ENCODE peak calls at places on chromosomes 4 and X, in nine cellular contexts. W is heart left ventricle, R is H1, C is left ventricle myocardium inferior, P is cardiac muscle cell, Z is fibroblast of villous mesenchyme, Q is body of pancreas, I is GM12864, M is right lobe of liver. E is an unnamed sample.

GRCh38 chr4:47551682-47552081 is 66.6 kb downstream of the ATP10D start:
- DNase-seq in W (no peak), R (no peak), C (no peak), P (no peak), Z (no peak), Q (no peak), I (no peak), M (no peak), E (no peak)

GRCh38 chrX:98028691-98029090 is 1145.0 kb downstream of the RPA4 start:
- DNase-seq in W (no peak), R (no peak), C (no peak), P (no peak), Z (no peak), Q (no peak), I (no peak), M (no peak), E (no peak)

GRCh38 chrX:7028246-7028645 is 119.3 kb upstream of the STS start:
- DNase-seq in W (no peak), R (no peak), C (no peak), P (no peak), Z (no peak), Q (no peak), I (no peak), M (no peak), E (peak; percentile 0)

GRCh38 chr4:61575796-61576195 is 375.7 kb downstream of the ADGRL3 start:
- DNase-seq in W (no peak), R (no peak), C (no peak), P (no peak), Z (no peak), Q (no peak), I (no peak), M (no peak), E (no peak)

GRCh38 chr4:140252144-140252741 is 98.3 kb upstream of the MAML3 start:
- DNase-seq in W (no peak), R (peak; percentile 66), C (no peak), P (no peak), Z (no peak), Q (peak; percentile 46), I (no peak), M (peak; percentile 22), E (peak; percentile 25)

GRCh38 chrX:85611926-85612325 is 232.5 kb upstream of the POF1B start:
- DNase-seq in W (no peak), R (no peak), C (no peak), P (no peak), Z (peak; percentile 12), Q (no peak), I (no peak), M (no peak), E (peak; percentile 22)

GRCh38 chrX:10352536-10352935 is 195.8 kb downstream of the CLCN4 start:
- DNase-seq in W (no peak), R (no peak), C (no peak), P (no peak), Z (peak; percentile 13), Q (no peak), I (no peak), M (no peak), E (peak; percentile 3)

GRCh38 chrX:114065612-114066178 is 518.2 kb upstream of the HTR2C start:
- DNase-seq in W (no peak), R (no peak), C (no peak), P (no peak), Z (no peak), Q (no peak), I (no peak), M (no peak), E (no peak)

GRCh38 chr4:145481164-145481941 is at the start of gene SMAD1:
- DNase-seq in W (peak; percentile 91), R (peak; percentile 77), C (peak; percentile 86), P (peak; percentile 94), Z (peak; percentile 85), Q (peak; percentile 92), I (no peak), M (peak; percentile 91), E (peak; percentile 85)

GRCh38 chr4:94403735-94404134 is 48.0 kb upstream of the PDLIM5 start:
- DNase-seq in W (no peak), R (no peak), C (peak; percentile 32), P (no peak), Z (no peak), Q (peak; percentile 5), I (no peak), M (no peak), E (no peak)

GRCh38 chrX:149909324-149910177 is 19.8 kb upstream of the HSFX4 start:
- DNase-seq in W (no peak), R (no peak), C (no peak), P (no peak), Z (no peak), Q (no peak), I (no peak), M (no peak), E (no peak)

GRCh38 chr4:85825937-85826678 is 351.2 kb downstream of the ARHGAP24 start:
- DNase-seq in W (no peak), R (peak; percentile 56), C (no peak), P (peak; percentile 67), Z (peak; percentile 71), Q (peak; percentile 63), I (no peak), M (no peak), E (peak; percentile 67)

GRCh38 chr4:145954924-145955339 is 16.3 kb upstream of the ZNF827 start:
- DNase-seq in W (no peak), R (no peak), C (no peak), P (no peak), Z (peak; percentile 91), Q (peak; percentile 14), I (no peak), M (no peak), E (peak; percentile 98)

GRCh38 chrX:141175786-141176185 is 1.1 kb downstream of the LDOC1 start:
- DNase-seq in W (no peak), R (no peak), C (no peak), P (no peak), Z (no peak), Q (peak; percentile 16), I (no peak), M (no peak), E (no peak)

GRCh38 chr4:186939766-186940165 is 216.1 kb upstream of the FAT1 start:
- DNase-seq in W (no peak), R (no peak), C (no peak), P (no peak), Z (no peak), Q (no peak), I (no peak), M (no peak), E (no peak)

DNA sequence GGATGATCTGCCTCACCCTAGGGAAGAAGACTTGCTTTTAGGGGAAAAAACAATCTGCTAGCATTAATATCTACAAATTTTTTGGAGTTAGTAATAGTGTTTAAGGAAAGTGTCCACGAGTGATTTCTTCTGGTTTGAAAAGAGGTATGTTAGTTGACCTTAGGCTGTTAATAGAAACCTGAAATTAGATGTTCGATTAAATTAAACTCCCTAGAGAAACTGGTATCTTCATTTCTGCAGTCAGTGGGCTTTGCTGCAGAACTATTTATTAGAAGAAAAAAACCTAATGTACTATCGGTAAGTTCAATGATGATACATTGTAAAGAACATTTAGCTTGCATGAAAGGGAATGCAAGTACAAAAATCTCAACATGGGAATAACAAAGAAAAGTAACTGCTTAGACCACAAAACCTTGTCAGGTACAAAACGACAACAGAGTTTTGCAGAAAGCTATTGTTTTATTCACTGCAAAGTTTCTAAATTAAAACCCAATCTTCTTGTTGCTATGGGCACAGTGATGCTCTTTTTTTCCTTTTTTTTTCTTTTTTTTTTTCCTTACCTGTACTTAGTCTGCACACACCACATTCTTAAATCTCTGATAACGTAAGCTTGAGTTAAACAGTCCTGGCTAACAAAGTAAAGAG is 2.0 kb downstream of the KLF3 start:
- DNase-seq in W (no peak), R (no peak), C (no peak), P (no peak), Z (no peak), Q (no peak), I (no peak), M (no peak), E (no peak)
- H3K4me3 ChIP-seq in W (peak overlapping the region; percentile 97), R (peak overlapping the region; percentile 85), C (peak overlapping the region; percentile 74), P (peak overlapping the region; percentile 94), Z (peak overlapping the region; percentile 86), Q (no peak overlapping the region), I (no peak overlapping the region), M (peak overlapping the region; percentile 94), E (peak overlapping the region; percentile 97)

DNA sequence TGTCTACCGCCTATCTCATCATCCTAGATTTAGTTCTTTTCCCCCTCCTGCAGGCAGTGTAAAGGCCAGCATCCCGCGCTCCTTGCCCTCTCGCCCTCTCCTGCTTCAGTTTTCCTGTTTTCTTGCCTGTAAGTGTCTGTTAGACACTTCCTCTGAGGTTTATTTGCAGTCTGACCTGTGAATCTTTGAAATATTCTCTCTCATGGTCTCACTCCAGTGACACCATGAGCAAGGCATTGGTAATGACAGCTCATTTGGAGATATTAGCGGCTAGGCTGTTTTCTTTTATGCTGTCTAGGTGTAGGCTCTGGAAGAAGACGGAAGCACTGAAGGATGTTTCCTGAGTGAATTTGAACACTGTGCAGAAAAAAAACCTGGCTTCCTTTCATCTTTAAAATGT is 179.6 kb downstream of the KDR start:
- DNase-seq in W (no peak), R (no peak), C (no peak), P (peak; percentile 10), Z (no peak), Q (no peak), I (no peak), M (no peak), E (no peak)
- TF ChIP-seq CTCF in W (no peak), R (no peak), C (peak; percentile 45), P (peak; percentile 3), Z (no peak), Q (no peak), I (peak; percentile 4), M (no peak), E (no peak)

DNA sequence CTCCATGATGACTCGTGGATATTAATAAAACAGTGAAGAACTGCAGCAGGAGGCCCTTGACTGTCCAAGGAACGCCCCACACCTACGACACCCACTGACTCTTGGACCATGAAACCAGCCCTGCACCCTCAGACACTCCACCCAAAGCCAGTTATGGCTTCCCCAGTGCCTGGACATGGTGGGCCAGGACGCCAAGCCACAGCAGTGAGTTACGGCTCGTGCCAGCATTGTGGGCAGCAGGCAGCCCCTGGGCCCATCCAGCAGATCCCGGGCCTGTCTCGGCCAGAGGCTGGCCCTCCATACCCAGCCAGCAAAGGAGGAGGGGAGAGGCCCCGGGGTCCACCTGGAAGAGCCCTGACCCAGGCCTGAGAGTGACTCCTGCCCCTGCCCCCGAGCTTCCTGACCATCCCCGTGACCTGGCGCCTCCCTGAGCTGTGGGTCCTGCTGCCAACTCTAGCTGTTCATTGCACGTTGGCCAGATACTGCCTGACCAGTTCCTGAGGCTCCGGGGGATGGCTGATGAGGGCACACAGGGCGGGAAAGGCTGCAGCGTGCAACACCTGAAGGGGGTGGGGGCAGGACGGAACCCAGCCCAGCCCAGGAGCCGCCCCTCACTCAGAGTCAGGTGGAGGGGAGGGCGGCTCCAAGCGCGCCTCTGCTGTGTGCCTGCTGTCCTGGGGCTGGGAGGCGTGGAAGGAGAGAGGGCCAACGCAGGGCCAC is 816 bp downstream of the SLC49A3 start:
- DNase-seq in W (peak; percentile 57), R (no peak), C (no peak), P (no peak), Z (no peak), Q (peak; percentile 55), I (no peak), M (peak; percentile 64), E (no peak)
- H3K4me3 ChIP-seq in W (peak overlapping the region; percentile 70), R (peak overlapping the region; percentile 33), C (peak overlapping the region; percentile 74), P (no peak overlapping the region), Z (peak overlapping the region; percentile 46), Q (no peak overlapping the region), I (no peak overlapping the region), M (peak overlapping the region; percentile 38), E (peak overlapping the region; percentile 37)

DNA sequence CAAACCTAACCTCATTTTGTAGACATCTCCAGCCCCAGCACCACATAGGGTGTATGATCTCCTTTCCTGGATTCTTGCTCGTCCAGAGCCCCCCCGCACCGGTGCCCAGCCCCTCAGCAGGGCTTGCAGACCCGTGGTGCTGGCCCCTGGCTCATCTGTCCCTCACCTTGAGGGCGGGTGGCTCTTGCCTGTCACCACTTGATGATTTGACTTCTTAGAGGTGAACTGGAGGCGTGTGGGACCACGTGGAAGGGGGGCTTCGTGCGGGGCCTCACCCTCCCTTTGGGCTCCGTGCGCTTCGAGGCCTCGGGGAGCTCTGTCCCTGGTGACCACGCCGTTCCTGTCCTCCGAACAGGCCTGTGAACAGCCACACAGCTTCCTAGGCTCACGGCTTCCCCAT is 15.5 kb downstream of the UVSSA start:
- DNase-seq in W (no peak), R (no peak), C (no peak), P (no peak), Z (no peak), Q (no peak), I (no peak), M (no peak), E (no peak)
- TF ChIP-seq CTCF in W (no peak), R (no peak), C (no peak), P (no peak), Z (no peak), Q (no peak), I (no peak), M (no peak), E (no peak)